ENCODE peak calls at places on chromosome 7, in eight cellular contexts. B is bronchial epithelial cell, C is neural crest cell, S is HFFc6, O is cardiac muscle cell, G is OCI-LY7, Z is transverse colon, A is H1. U is an unnamed sample.

GRCh38 chr7:128827248-128827958 is 2.8 kb upstream of the FLNC start:
- DNase-seq in B (peak; percentile 32), C (no peak), S (peak; percentile 75), O (peak; percentile 44), G (no peak), Z (no peak), A (no peak), U (no peak)

GRCh38 chr7:92613214-92613613 is 23.0 kb upstream of the FAM133B start:
- DNase-seq in B (no peak), C (no peak), S (no peak), O (no peak), G (no peak), Z (no peak), A (no peak), U (no peak)

GRCh38 chr7:636396-636795 is 90.1 kb upstream of the DNAAF5 start:
- DNase-seq in B (no peak), C (no peak), S (peak; percentile 22), O (peak; percentile 7), G (no peak), Z (no peak), A (no peak), U (no peak)

GRCh38 chr7:114819629-114820362 is 102.1 kb upstream of the MDFIC start:
- DNase-seq in B (peak; percentile 100), C (no peak), S (peak; percentile 98), O (no peak), G (no peak), Z (no peak), A (no peak), U (no peak)

GRCh38 chr7:42103456-42103855 is 133.6 kb downstream of the GLI3 start:
- DNase-seq in B (no peak), C (no peak), S (no peak), O (no peak), G (no peak), Z (no peak), A (no peak), U (no peak)

GRCh38 chr7:95066736-95067530 is 159.5 kb downstream of the PPP1R9A start:
- DNase-seq in B (peak; percentile 39), C (no peak), S (no peak), O (no peak), G (no peak), Z (no peak), A (no peak), U (no peak)

GRCh38 chr7:11394438-11394837 is 420.8 kb downstream of the PHF14 start:
- DNase-seq in B (no peak), C (no peak), S (no peak), O (no peak), G (no peak), Z (no peak), A (no peak), U (no peak)

GRCh38 chr7:14747701-14748100 is 154.8 kb downstream of the DGKB start:
- DNase-seq in B (no peak), C (no peak), S (no peak), O (no peak), G (no peak), Z (no peak), A (no peak), U (no peak)

GRCh38 chr7:79454325-79454960 is 976 bp upstream of the MAGI2 start:
- DNase-seq in B (peak; percentile 41), C (no peak), S (no peak), O (peak; percentile 60), G (no peak), Z (peak; percentile 8), A (peak; percentile 71), U (no peak)

GRCh38 chr7:50495746-50496145 is 45.6 kb upstream of the FIGNL1 start:
- DNase-seq in B (no peak), C (no peak), S (no peak), O (no peak), G (no peak), Z (no peak), A (no peak), U (no peak)

GRCh38 chr7:1572111-1572510 is 2.3 kb upstream of the PSMG3 start:
- DNase-seq in B (no peak), C (no peak), S (no peak), O (no peak), G (no peak), Z (no peak), A (no peak), U (no peak)

GRCh38 chr7:96589038-96589437 is 120.6 kb downstream of the SEM1 start:
- DNase-seq in B (no peak), C (no peak), S (no peak), O (no peak), G (no peak), Z (no peak), A (no peak), U (no peak)

GRCh38 chr7:18508441-18509427 is 13.2 kb downstream of the HDAC9 start:
- DNase-seq in B (peak; percentile 98), C (no peak), S (peak; percentile 96), O (peak; percentile 45), G (no peak), Z (no peak), A (no peak), U (peak; percentile 42)

GRCh38 chr7:95723583-95724180 is 48.7 kb upstream of the DYNC1I1 start:
- DNase-seq in B (peak; percentile 57), C (peak; percentile 23), S (peak; percentile 6), O (peak; percentile 74), G (peak; percentile 5), Z (no peak), A (peak; percentile 52), U (peak; percentile 31)

GRCh38 chr7:41828911-41829310 is 126.0 kb upstream of the INHBA start:
- DNase-seq in B (no peak), C (no peak), S (no peak), O (no peak), G (no peak), Z (no peak), A (no peak), U (no peak)

GRCh38 chr7:91913612-91914011 is 27.1 kb upstream of the AKAP9 start:
- DNase-seq in B (peak; percentile 19), C (no peak), S (peak; percentile 59), O (no peak), G (no peak), Z (no peak), A (no peak), U (no peak)

GRCh38 chr7:79241288-79242055 is 212.0 kb downstream of the MAGI2 start:
- DNase-seq in B (peak; percentile 33), C (no peak), S (peak; percentile 77), O (no peak), G (no peak), Z (no peak), A (no peak), U (no peak)

GRCh38 chr7:7969306-7970112 is 913 bp downstream of the GLCCI1 start:
- DNase-seq in B (peak; percentile 22), C (peak; percentile 21), S (peak; percentile 28), O (peak; percentile 67), G (peak; percentile 82), Z (peak; percentile 44), A (peak; percentile 66), U (peak; percentile 20)

DNA sequence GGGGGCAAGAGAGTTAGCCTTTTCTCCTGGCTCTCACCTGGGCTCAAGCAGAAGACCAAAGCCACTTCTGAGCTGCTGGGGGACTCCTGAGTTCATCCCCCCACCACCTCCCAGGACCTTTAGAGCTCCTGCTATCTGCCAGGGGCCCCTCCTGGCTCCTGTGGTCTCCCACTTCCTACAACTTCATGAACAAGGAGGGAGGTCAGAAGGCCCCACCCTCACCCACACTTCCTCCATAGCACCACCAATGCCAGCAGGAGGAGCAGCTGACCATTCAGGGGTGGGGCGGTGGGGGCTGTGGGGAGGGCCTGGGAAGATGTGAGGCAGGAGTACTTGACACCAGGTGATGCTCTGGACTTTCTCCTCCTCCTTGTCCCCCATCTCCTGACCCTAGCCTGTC is 32.6 kb upstream of the ADCYAP1R1 start:
- DNase-seq in B (no peak), C (no peak), S (no peak), O (no peak), G (no peak), Z (no peak), A (no peak), U (no peak)
- TF ChIP-seq CTCF in B (no peak), C (no peak), S (no peak), O (no peak), G (no peak), Z (no peak), A (no peak), U (no peak)

GRCh38 chr7:38796636-38797501 is 112.1 kb downstream of the VPS41 start:
- DNase-seq in B (peak; percentile 56), C (peak; percentile 68), S (peak; percentile 52), O (peak; percentile 63), G (peak; percentile 55), Z (peak; percentile 44), A (peak; percentile 58), U (peak; percentile 18)
- TF ChIP-seq CTCF in B (peak; percentile 38), C (peak; percentile 92), S (peak; percentile 94), O (peak; percentile 68), G (peak; percentile 96), Z (peak; percentile 76), A (peak; percentile 58), U (peak; percentile 61)

DNA sequence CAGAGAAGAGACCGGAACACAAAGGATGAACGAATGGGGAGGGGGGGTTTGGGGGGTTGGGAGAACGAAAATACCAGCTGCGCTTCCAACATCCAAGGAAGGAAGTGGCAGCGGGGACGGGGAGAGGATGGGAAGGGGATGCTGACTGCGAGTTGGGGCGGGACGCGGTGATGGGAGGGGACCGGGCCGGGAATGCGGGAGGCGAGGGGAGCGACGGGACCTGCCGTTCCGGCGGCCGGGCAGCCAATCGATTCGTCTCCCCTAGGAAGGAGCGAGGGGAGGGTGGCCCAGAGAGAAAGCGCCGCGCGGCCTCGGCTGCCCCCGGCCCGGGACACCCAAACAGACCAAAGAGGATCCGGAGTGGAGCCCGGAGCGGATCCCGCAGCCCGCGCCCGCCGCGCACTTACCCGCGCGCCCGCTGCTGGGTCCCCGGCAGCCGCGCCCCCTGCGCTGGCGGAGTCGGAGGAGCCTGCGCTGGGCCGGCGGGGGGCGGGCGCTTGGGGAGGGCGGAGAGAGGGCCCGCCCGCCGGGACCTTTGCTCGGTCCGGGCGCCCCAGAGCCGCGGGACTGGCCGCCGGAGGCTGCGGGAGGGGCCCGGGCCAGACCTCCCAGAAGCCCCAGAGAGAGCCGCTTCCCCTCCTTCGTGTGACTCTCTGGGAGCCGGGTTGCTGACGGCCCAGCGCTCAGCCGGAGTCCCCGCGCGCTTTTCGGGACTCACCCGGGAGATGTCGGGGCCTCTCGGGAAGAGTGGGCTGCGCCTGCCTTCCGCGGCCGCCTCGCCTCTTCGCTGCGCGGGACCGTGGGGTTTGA is at the start of gene GSDME:
- DNase-seq in B (peak; percentile 41), C (peak; percentile 55), S (peak; percentile 48), O (peak; percentile 75), G (peak; percentile 10), Z (peak; percentile 38), A (peak; percentile 82), U (peak; percentile 87)
- TF ChIP-seq CTCF in B (no peak), C (no peak), S (no peak), O (no peak), G (no peak), Z (no peak), A (no peak), U (no peak)

DNA sequence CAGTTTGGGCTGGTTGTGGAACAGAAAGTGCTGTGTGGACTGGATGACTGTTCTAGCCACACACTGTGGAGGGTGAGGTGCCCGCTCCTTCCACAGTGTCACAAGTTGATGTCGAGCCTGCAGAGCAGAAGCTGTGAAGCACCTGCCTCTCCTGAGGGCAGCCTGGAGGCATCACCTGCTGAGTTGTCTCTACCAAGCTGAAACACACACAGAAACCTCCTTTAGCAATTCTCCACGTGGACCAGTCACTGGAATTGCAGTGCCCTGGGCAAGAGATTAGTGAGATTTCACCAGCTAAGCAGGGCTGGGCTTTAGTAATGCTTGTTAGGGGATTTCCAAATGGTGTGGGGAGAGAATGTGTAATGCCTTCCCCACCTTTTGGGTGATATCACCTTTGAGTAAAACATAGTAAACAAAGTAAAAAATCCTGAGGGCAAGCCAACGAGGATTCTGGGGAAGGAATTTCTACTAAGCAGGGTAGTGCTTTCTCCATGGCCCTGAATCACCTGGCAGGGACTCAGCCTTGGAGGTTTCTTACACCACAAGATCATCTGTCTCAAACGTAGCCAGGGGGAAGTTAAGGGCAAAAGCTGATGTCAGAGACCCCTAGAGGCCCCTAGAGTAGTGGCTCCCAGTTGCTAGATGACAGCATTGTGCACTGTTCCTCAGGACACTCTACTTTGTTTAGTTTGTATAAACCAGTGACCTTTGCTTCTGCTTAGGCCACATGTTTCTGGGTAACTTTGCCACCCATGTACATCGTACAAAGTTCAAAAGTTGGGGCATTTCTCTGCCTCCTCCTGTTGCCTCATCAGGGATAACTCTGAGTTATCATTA is 233.1 kb upstream of the IGFBP3 start:
- DNase-seq in B (peak; percentile 96), C (no peak), S (no peak), O (no peak), G (no peak), Z (no peak), A (no peak), U (no peak)
- TF ChIP-seq CTCF in B (no peak), C (no peak), S (no peak), O (no peak), G (no peak), Z (no peak), A (peak; percentile 3), U (no peak)